ENCODE peak calls at places on chromosomes 3 and 15, in eight cellular contexts. W is SJSA1; N is mammary epithelial cell; V is heart left ventricle; X is PC-3; S is left lung; G is CD4-positive, CD25-positive, alpha-beta regulatory T cell; O is body of pancreas. E is an unnamed sample.

GRCh38 chr3:169541528-169541927 is 122.0 kb downstream of the MECOM start:
- DNase-seq in X (no peak), S (peak; percentile 50), W (no peak), O (no peak), N (no peak), V (peak; percentile 48), G (no peak), E (no peak)

GRCh38 chr15:75178171-75178937 is 23.3 kb upstream of the C15orf39 start:
- DNase-seq in O (peak; percentile 53), W (peak; percentile 40), X (no peak), S (peak; percentile 86), V (peak; percentile 63), G (peak; percentile 45), N (no peak), E (peak; percentile 33)

GRCh38 chr3:49803464-49804140 is 541 bp downstream of the INKA1 start:
- DNase-seq in W (no peak), O (peak; percentile 25), S (no peak), G (peak; percentile 47), V (peak; percentile 72), N (peak; percentile 90), X (no peak), E (peak; percentile 78)

GRCh38 chr3:36362973-36363372 is 17.3 kb upstream of the STAC start:
- DNase-seq in O (peak; percentile 5), V (no peak), W (peak; percentile 74), N (peak; percentile 81), S (no peak), X (peak; percentile 81), G (no peak), E (no peak)

GRCh38 chr3:9226326-9226725 is 23.1 kb downstream of the SRGAP3 start:
- DNase-seq in N (peak; percentile 81), O (no peak), X (peak; percentile 90), S (no peak), G (no peak), W (no peak), V (no peak), E (peak; percentile 52)

GRCh38 chr15:90001683-90002427 is 731 bp downstream of the ZNF710 start:
- DNase-seq in W (peak; percentile 60), V (peak; percentile 77), O (peak; percentile 71), S (peak; percentile 92), X (peak; percentile 43), N (peak; percentile 59), G (peak; percentile 73), E (peak; percentile 53)

GRCh38 chr3:119586707-119587317 is 7.5 kb downstream of the ADPRH start:
- DNase-seq in N (no peak), O (no peak), X (no peak), S (no peak), W (no peak), G (peak; percentile 26), V (no peak), E (no peak)

GRCh38 chr3:140850210-140850955 is 91.3 kb upstream of the SLC25A36 start:
- DNase-seq in V (no peak), G (no peak), W (no peak), O (no peak), S (no peak), N (peak; percentile 67), X (peak; percentile 1), E (no peak)

GRCh38 chr3:105195260-105195659 is 171.4 kb upstream of the ALCAM start:
- DNase-seq in X (peak; percentile 50), G (no peak), O (no peak), N (peak; percentile 14), W (no peak), V (no peak), S (no peak), E (no peak)

GRCh38 chr3:28317438-28318022 is 31.0 kb upstream of the ZCWPW2 start:
- DNase-seq in N (peak; percentile 39), V (no peak), G (peak; percentile 71), W (no peak), X (peak; percentile 61), O (peak; percentile 14), S (no peak), E (no peak)

GRCh38 chr3:81734742-81735141 is 26.7 kb downstream of the GBE1 start:
- DNase-seq in N (peak; percentile 87), X (peak; percentile 82), W (no peak), V (no peak), O (no peak), S (no peak), G (no peak), E (no peak)

GRCh38 chr3:24493951-24494615 is 567 bp downstream of the THRB start:
- DNase-seq in X (peak; percentile 60), S (peak; percentile 86), V (peak; percentile 91), N (peak; percentile 69), G (no peak), W (peak; percentile 47), O (peak; percentile 81), E (peak; percentile 72)

GRCh38 chr3:185837409-185837808 is 12.6 kb upstream of the IGF2BP2 start:
- DNase-seq in N (no peak), W (no peak), S (no peak), G (no peak), O (no peak), X (no peak), V (no peak), E (no peak)

GRCh38 chr3:47850062-47850802 is 47.3 kb downstream of the DHX30 start:
- DNase-seq in N (no peak), S (no peak), V (no peak), W (no peak), O (no peak), G (no peak), X (peak; percentile 46), E (no peak)

GRCh38 chr3:175983369-175983768 is 1124.2 kb downstream of the NAALADL2 start:
- DNase-seq in V (no peak), N (no peak), O (no peak), X (no peak), G (no peak), W (no peak), S (no peak), E (no peak)

GRCh38 chr3:127409421-127410136 is 121.7 kb upstream of the PRR20G start:
- DNase-seq in X (no peak), O (no peak), G (no peak), V (no peak), S (no peak), W (peak; percentile 23), N (no peak), E (no peak)

GRCh38 chr3:194485471-194485875 is 1.3 kb downstream of the ATP13A3 start:
- DNase-seq in X (peak; percentile 44), N (peak; percentile 35), S (no peak), V (no peak), O (no peak), G (peak; percentile 43), W (no peak), E (no peak)

GRCh38 chr15:67479781-67480180 is 41.1 kb upstream of the C15orf61 start:
- DNase-seq in G (no peak), X (no peak), W (peak; percentile 73), V (no peak), N (no peak), S (no peak), O (no peak), E (no peak)

GRCh38 chr3:69081583-69082262 is 1.6 kb upstream of the UBA3 start:
- DNase-seq in V (no peak), O (no peak), N (peak; percentile 37), S (no peak), G (no peak), X (peak; percentile 32), W (peak; percentile 47), E (no peak)

GRCh38 chr15:66253643-66254363 is at the start of gene MEGF11:
- DNase-seq in V (no peak), W (no peak), N (peak; percentile 28), O (peak; percentile 36), S (peak; percentile 79), X (peak; percentile 11), G (no peak), E (no peak)

GRCh38 chr3:190307164-190307545 is 15.1 kb downstream of the CLDN1 start:
- DNase-seq in G (no peak), X (peak; percentile 72), V (no peak), N (no peak), W (no peak), O (peak; percentile 23), S (no peak), E (no peak)

GRCh38 chr15:33675246-33675645 is 293.1 kb upstream of the CHRM5 start:
- DNase-seq in G (peak; percentile 33), N (peak; percentile 27), S (no peak), O (no peak), W (no peak), V (no peak), X (peak; percentile 68), E (no peak)

GRCh38 chr3:126419886-126420786 is 25.4 kb downstream of the CFAP100 start:
- DNase-seq in O (no peak), X (no peak), S (no peak), G (no peak), W (no peak), N (no peak), V (no peak), E (no peak)

GRCh38 chr3:123733805-123734526 is 149.1 kb upstream of the HACD2 start:
- DNase-seq in X (peak; percentile 95), G (no peak), N (peak; percentile 91), V (no peak), O (no peak), S (no peak), W (peak; percentile 76), E (no peak)

GRCh38 chr3:23723930-23724329 is 81.8 kb upstream of the UBE2E1 start:
- DNase-seq in O (no peak), S (no peak), V (no peak), N (no peak), G (no peak), W (no peak), X (no peak), E (no peak)

GRCh38 chr15:76340198-76340801 is 3.7 kb downstream of the ISL2 start:
- DNase-seq in V (no peak), G (peak; percentile 62), X (no peak), N (peak; percentile 13), W (no peak), O (peak; percentile 32), S (peak; percentile 82), E (no peak)
- H3K4me3 ChIP-seq in V (peak overlapping the region; percentile 61), G (peak overlapping the region; percentile 44), X (no peak overlapping the region), N (no peak overlapping the region), W (peak overlapping the region; percentile 19), O (peak overlapping the region; percentile 16), S (peak overlapping the region; percentile 35), E (peak overlapping the region; percentile 21)

GRCh38 chr15:101198031-101198430 is 53.8 kb downstream of the CHSY1 start:
- DNase-seq in N (no peak), O (no peak), G (no peak), W (no peak), V (no peak), S (no peak), X (no peak), E (no peak)
- H3K27ac ChIP-seq in N (no peak overlapping the region), O (no peak overlapping the region), G (no peak overlapping the region), W (peak overlapping the region; percentile 90), V (peak overlapping the region; percentile 13), S (peak overlapping the region; percentile 83), X (no peak overlapping the region), E (peak overlapping the region; percentile 14)

GRCh38 chr15:58608711-58609110 is 140.8 kb downstream of the ADAM10 start:
- DNase-seq in V (no peak), O (no peak), W (no peak), G (no peak), N (no peak), X (no peak), S (no peak), E (no peak)
- H3K4me3 ChIP-seq in V (no peak overlapping the region), O (no peak overlapping the region), W (no peak overlapping the region), G (peak overlapping the region; percentile 69), N (no peak overlapping the region), X (no peak overlapping the region), S (no peak overlapping the region), E (no peak overlapping the region)

DNA sequence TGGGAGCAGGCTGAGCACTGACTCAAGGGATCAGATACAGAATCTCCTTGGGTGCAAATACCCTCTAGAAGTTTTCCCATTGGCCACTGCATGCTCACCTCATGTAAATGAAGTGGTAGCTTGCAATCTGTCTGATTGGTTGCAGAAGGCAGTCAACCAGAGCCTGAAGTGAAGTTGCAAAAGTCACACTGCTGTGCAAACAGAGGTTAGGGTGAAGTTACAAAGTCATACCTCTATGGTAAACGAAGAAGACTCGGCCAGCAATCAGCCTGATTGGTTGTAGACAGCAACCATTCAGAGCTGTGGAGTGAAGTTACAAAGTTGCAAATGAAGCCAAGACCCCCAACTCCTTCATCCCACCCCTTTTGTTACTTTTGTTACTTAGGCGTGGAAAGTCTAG is 27.1 kb downstream of the STARD9 start:
- DNase-seq in W (no peak), S (no peak), O (no peak), G (no peak), X (no peak), V (no peak), N (no peak), E (no peak)
- H3K27ac ChIP-seq in W (no peak overlapping the region), S (no peak overlapping the region), O (no peak overlapping the region), G (no peak overlapping the region), X (no peak overlapping the region), V (no peak overlapping the region), N (no peak overlapping the region), E (no peak overlapping the region)

E was measured in prostate gland.